ENCODE peak calls at places on chromosomes 4 and X, in nine cellular contexts. U is keratinocyte, K is colonic mucosa, T is DND-41, M is HepG2, J is GM12878, N is mammary epithelial cell, Q is kidney, P is PC-3. E is an unnamed sample.

GRCh38 chrX:44975666-44976263 is 102.8 kb downstream of the KDM6A start:
- DNase-seq in U (peak), K (no peak), T (peak), M (peak), J (no peak), N (peak), Q (no peak), P (no peak), E (no peak)

GRCh38 chr4:137408527-137409177 is 123.6 kb downstream of the PCDH18 start:
- DNase-seq in U (no peak), K (no peak), T (no peak), M (peak), J (no peak), N (no peak), Q (no peak), P (peak), E (no peak)

GRCh38 chrX:33133320-33133719 is 78.0 kb downstream of the DMD start:
- DNase-seq in U (no peak), K (no peak), T (no peak), M (no peak), J (no peak), N (no peak), Q (no peak), P (no peak), E (no peak)

GRCh38 chr4:14943749-14944148 is 58.5 kb upstream of the CPEB2 start:
- DNase-seq in U (no peak), K (no peak), T (no peak), M (no peak), J (no peak), N (no peak), Q (no peak), P (no peak), E (no peak)

GRCh38 chr4:73917081-73917501 is 47.9 kb downstream of the CXCL1 start:
- DNase-seq in U (peak), K (no peak), T (no peak), M (no peak), J (no peak), N (peak), Q (no peak), P (peak), E (no peak)

GRCh38 chrX:139194571-139195280 is 335.8 kb upstream of the F9 start:
- DNase-seq in U (no peak), K (no peak), T (no peak), M (no peak), J (no peak), N (peak), Q (peak), P (peak), E (peak)

GRCh38 chrX:132622130-132622529 is 133.3 kb upstream of the MBNL3 start:
- DNase-seq in U (no peak), K (no peak), T (no peak), M (no peak), J (no peak), N (peak), Q (no peak), P (peak), E (no peak)

GRCh38 chr4:23775694-23776093 is 114.2 kb downstream of the PPARGC1A start:
- DNase-seq in U (no peak), K (peak), T (no peak), M (peak), J (no peak), N (peak), Q (no peak), P (peak), E (peak)

GRCh38 chr4:41432889-41433288 is 105.1 kb upstream of the LIMCH1 start:
- DNase-seq in U (no peak), K (no peak), T (no peak), M (no peak), J (no peak), N (peak), Q (no peak), P (no peak), E (no peak)

GRCh38 chr4:83013931-83014330 is 3.3 kb upstream of the LIN54 start:
- DNase-seq in U (no peak), K (no peak), T (no peak), M (no peak), J (no peak), N (peak), Q (no peak), P (no peak), E (no peak)

GRCh38 chrX:101462892-101463291 is 22.4 kb upstream of the ARMCX4 start:
- DNase-seq in U (no peak), K (no peak), T (no peak), M (peak), J (no peak), N (peak), Q (no peak), P (peak), E (peak)

GRCh38 chrX:38110231-38110630 is 103.9 kb downstream of the SYTL5 start:
- DNase-seq in U (no peak), K (no peak), T (no peak), M (no peak), J (no peak), N (no peak), Q (no peak), P (no peak), E (no peak)

GRCh38 chrX:71222929-71223328 is at the start of gene GJB1:
- DNase-seq in U (no peak), K (no peak), T (no peak), M (no peak), J (no peak), N (no peak), Q (no peak), P (no peak), E (no peak)

GRCh38 chrX:51803833-51804232 is 60.6 kb downstream of the GSPT2 start:
- DNase-seq in U (no peak), K (no peak), T (no peak), M (no peak), J (no peak), N (no peak), Q (no peak), P (no peak), E (no peak)

GRCh38 chr4:80011636-80012236 is 61.3 kb downstream of the ANTXR2 start:
- DNase-seq in U (no peak), K (no peak), T (no peak), M (no peak), J (no peak), N (no peak), Q (no peak), P (no peak), E (no peak)

GRCh38 chr4:98659741-98660507 is 1.5 kb upstream of the TSPAN5 start:
- DNase-seq in U (no peak), K (no peak), T (no peak), M (peak), J (no peak), N (peak), Q (no peak), P (peak), E (no peak)

GRCh38 chr4:122747883-122748282 is 15.4 kb downstream of the BBS12 start:
- DNase-seq in U (no peak), K (no peak), T (no peak), M (no peak), J (no peak), N (peak), Q (no peak), P (peak), E (no peak)

GRCh38 chr4:52545099-52546069 is 113.7 kb downstream of the USP46 start:
- DNase-seq in U (no peak), K (peak), T (peak), M (peak), J (peak), N (peak), Q (peak), P (peak), E (peak)

GRCh38 chrX:11472381-11472780 is 179.2 kb downstream of the AMELX start:
- DNase-seq in U (no peak), K (no peak), T (no peak), M (no peak), J (no peak), N (no peak), Q (no peak), P (no peak), E (no peak)

GRCh38 chrX:142095816-142096215 is 109.3 kb downstream of the MAGEC2 start:
- DNase-seq in U (no peak), K (no peak), T (no peak), M (no peak), J (no peak), N (no peak), Q (no peak), P (no peak), E (no peak)

GRCh38 chrX:53494427-53494826 is 60.3 kb upstream of the HSD17B10 start:
- DNase-seq in U (no peak), K (no peak), T (no peak), M (no peak), J (no peak), N (no peak), Q (no peak), P (peak), E (no peak)

GRCh38 chr4:37967749-37968148 is 7.6 kb downstream of the PTTG2 start:
- DNase-seq in U (no peak), K (no peak), T (no peak), M (peak), J (no peak), N (no peak), Q (no peak), P (peak), E (no peak)

GRCh38 chr4:188387134-188387791 is 248.0 kb downstream of the TRIML1 start:
- DNase-seq in U (no peak), K (no peak), T (no peak), M (no peak), J (no peak), N (peak), Q (no peak), P (no peak), E (peak)

GRCh38 chr4:14143892-14144291 is 516.4 kb upstream of the BOD1L1 start:
- DNase-seq in U (no peak), K (no peak), T (no peak), M (no peak), J (no peak), N (no peak), Q (no peak), P (peak), E (peak)

GRCh38 chr4:105990933-105991332 is 95.7 kb downstream of the NPNT start:
- DNase-seq in U (peak), K (peak), T (no peak), M (no peak), J (no peak), N (peak), Q (peak), P (peak), E (no peak)

GRCh38 chr4:8192748-8193738 is 6.0 kb upstream of the SH3TC1 start:
- DNase-seq in U (no peak), K (peak), T (peak), M (peak), J (peak), N (no peak), Q (no peak), P (peak), E (peak)

GRCh38 chr4:177401658-177402273 is 40.5 kb downstream of the AGA start:
- DNase-seq in U (no peak), K (no peak), T (peak), M (no peak), J (no peak), N (no peak), Q (no peak), P (no peak), E (no peak)

GRCh38 chr4:176034498-176034897 is 31.1 kb upstream of the WDR17 start:
- DNase-seq in U (no peak), K (no peak), T (no peak), M (no peak), J (no peak), N (peak), Q (no peak), P (peak), E (peak)

GRCh38 chr4:24729041-24729730 is 66.2 kb upstream of the SOD3 start:
- DNase-seq in U (no peak), K (no peak), T (no peak), M (no peak), J (no peak), N (no peak), Q (no peak), P (no peak), E (no peak)

GRCh38 chr4:82865592-82865991 is 25.4 kb downstream of the SEC31A start:
- DNase-seq in U (no peak), K (no peak), T (peak), M (peak), J (no peak), N (peak), Q (no peak), P (peak), E (peak)

GRCh38 chr4:125582302-125582701 is 267.5 kb downstream of the FAT4 start:
- DNase-seq in U (no peak), K (no peak), T (no peak), M (no peak), J (no peak), N (no peak), Q (no peak), P (peak), E (no peak)

GRCh38 chr4:1763550-1764080 is 29.5 kb upstream of the FGFR3 start:
- DNase-seq in U (no peak), K (peak), T (no peak), M (peak), J (no peak), N (no peak), Q (no peak), P (peak), E (no peak)
- TF ChIP-seq CTCF in U (no peak), K (no peak), T (no peak), M (no peak), J (no peak), N (no peak), Q (peak), P (no peak), E (no peak)

GRCh38 chr4:89300490-89300889 is 7.1 kb downstream of the GPRIN3 start:
- DNase-seq in U (no peak), K (no peak), T (no peak), M (no peak), J (no peak), N (no peak), Q (no peak), P (no peak), E (peak)
- H3K9ac ChIP-seq in U (no peak), K (no peak), T (no peak), M (no peak), J (no peak), N (no peak), Q (no peak), P (no peak), E (peak)

DNA sequence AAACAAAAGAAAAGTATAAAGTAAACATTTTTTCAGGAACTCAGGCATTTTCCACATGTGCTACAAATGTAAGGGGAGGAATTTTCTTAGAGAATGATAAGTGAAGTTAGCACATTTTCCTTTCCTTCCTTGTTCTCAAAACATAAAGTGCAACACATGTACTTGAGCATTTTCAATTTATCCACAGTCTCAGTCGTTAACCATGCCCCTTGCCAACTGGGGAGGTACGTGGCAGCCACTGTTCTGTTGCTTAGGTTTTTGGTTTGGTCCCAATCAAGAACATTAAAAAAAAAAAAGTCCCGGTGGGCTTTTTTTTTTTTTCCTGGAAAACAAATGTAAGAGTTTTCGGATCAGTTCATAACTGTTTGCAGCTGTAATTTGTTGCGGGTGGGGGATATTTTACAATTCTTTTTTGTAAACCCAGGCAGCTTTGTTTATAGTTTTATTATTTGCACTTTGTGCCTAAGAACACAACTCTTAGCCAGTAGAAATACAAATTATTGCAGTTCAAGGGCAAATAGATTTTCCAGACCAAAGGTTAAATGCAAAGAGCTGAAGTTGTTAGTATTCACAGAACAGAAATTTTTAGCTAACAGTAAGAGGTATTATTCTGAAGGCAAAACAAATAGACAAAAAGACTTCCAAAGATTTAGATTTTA is 112.1 kb upstream of the NAP1L5 start:
- DNase-seq in U (no peak), K (no peak), T (no peak), M (peak), J (no peak), N (no peak), Q (no peak), P (no peak), E (no peak)
- H3K4me3 ChIP-seq in U (no peak), K (no peak), T (no peak), M (peak), J (no peak), N (no peak), Q (no peak), P (no peak), E (no peak)

GRCh38 chrX:16722481-16722880 is 3.1 kb downstream of the SYAP1 start:
- DNase-seq in U (no peak), K (no peak), T (no peak), M (no peak), J (no peak), N (no peak), Q (no peak), P (no peak), E (no peak)

GRCh38 chrX:16718824-16719333 is 533 bp upstream of the SYAP1 start:
- DNase-seq in U (no peak), K (no peak), T (no peak), M (no peak), J (no peak), N (no peak), Q (no peak), P (no peak), E (no peak)

GRCh38 chrX:16714504-16714903 is 2.0 kb upstream of the CTPS2 start:
- DNase-seq in U (no peak), K (no peak), T (no peak), M (no peak), J (no peak), N (no peak), Q (no peak), P (no peak), E (no peak)

GRCh38 chrX:16725067-16725466 is 5.7 kb downstream of the SYAP1 start:
- DNase-seq in U (no peak), K (no peak), T (no peak), M (no peak), J (no peak), N (no peak), Q (no peak), P (no peak), E (no peak)

GRCh38 chrX:16719334-16720084 is at the start of gene SYAP1:
- DNase-seq in U (peak), K (peak), T (peak), M (peak), J (peak), N (peak), Q (peak), P (peak), E (peak)
- TF ChIP-seq CTCF in U (no peak), K (no peak), T (no peak), M (peak), J (no peak), N (no peak), Q (no peak), P (no peak), E (no peak)

GRCh38 chrX:6228720-6229119 is at the start of gene NLGN4X:
- DNase-seq in U (no peak), K (no peak), T (peak), M (no peak), J (no peak), N (no peak), Q (no peak), P (no peak), E (no peak)
- H3K9ac ChIP-seq in U (no peak), K (no peak), T (peak), M (no peak), J (no peak), N (no peak), Q (no peak), P (no peak), E (no peak)

GRCh38 chrX:119482041-119482440 is 13.8 kb downstream of the SLC25A5 start:
- DNase-seq in U (no peak), K (no peak), T (no peak), M (no peak), J (no peak), N (no peak), Q (no peak), P (no peak), E (no peak)
- H3K4me3 ChIP-seq in U (peak), K (peak), T (no peak), M (no peak), J (no peak), N (no peak), Q (peak), P (peak), E (peak)

E was measured in MM.1S.